ENCODE peak calls at places on chromosomes 1 and 21, in six cellular contexts. B is activated CD4-positive, alpha-beta T cell treated with anti-CD3 and anti-CD28 coated beads, Interleukin-2, amount 50 U/mL, for 1 hour; F is HTR-8/SVneo; Z is stimulated activated CD4-positive, alpha-beta T cell treated with anti-CD3 and anti-CD28 coated beads, Interleukin-12 subunit alpha, Interleukin-12 subunit beta, amount 100 ng/mL, for 4 hours; P is Peyer's patch; Q is cardiac fibroblast. W is an unnamed sample.

GRCh38 chr21:42992943-42993712 is 18.8 kb downstream of the PKNOX1 start:
- DNase-seq in Z (no peak), Q (no peak), B (no peak), P (no peak), F (no peak), W (no peak)

GRCh38 chr1:110060034-110060661 is 10.3 kb downstream of the ALX3 start:
- DNase-seq in B (peak; percentile 72), F (no peak), P (peak; percentile 54), Z (peak; percentile 72), Q (no peak), W (no peak)

GRCh38 chr1:44819594-44820327 is 11.4 kb downstream of the BTBD19 start:
- DNase-seq in P (peak; percentile 85), B (peak; percentile 79), Q (peak; percentile 94), Z (peak; percentile 73), F (peak; percentile 70), W (peak; percentile 78)

GRCh38 chr1:231233735-231234417 is 7.1 kb upstream of the GNPAT start:
- DNase-seq in F (no peak), P (no peak), Z (no peak), B (no peak), Q (no peak), W (no peak)

GRCh38 chr1:113945329-113945728 is 16.2 kb downstream of the HIPK1 start:
- DNase-seq in Q (no peak), Z (no peak), B (no peak), F (no peak), P (no peak), W (no peak)

GRCh38 chr1:215457213-215457612 is 109.9 kb upstream of the KCTD3 start:
- DNase-seq in Q (no peak), Z (no peak), B (no peak), F (no peak), P (no peak), W (no peak)

GRCh38 chr1:79976287-79976686 is 969.8 kb upstream of the ADGRL4 start:
- DNase-seq in Z (no peak), P (no peak), Q (no peak), B (no peak), F (no peak), W (no peak)

GRCh38 chr1:244709076-244709475 is 56.1 kb downstream of the DESI2 start:
- DNase-seq in F (no peak), P (no peak), Q (no peak), Z (no peak), B (no peak), W (no peak)

GRCh38 chr1:1181129-1181937 is 7.7 kb downstream of the TTLL10 start:
- DNase-seq in B (no peak), F (no peak), Q (no peak), P (no peak), Z (no peak), W (no peak)

GRCh38 chr1:206898089-206898908 is 1.1 kb downstream of the IL24 start:
- DNase-seq in Q (peak; percentile 72), Z (no peak), B (no peak), F (peak; percentile 59), P (no peak), W (no peak)

GRCh38 chr1:47684964-47685762 is 247.3 kb downstream of the FOXD2 start:
- DNase-seq in Q (no peak), P (no peak), F (no peak), Z (no peak), B (no peak), W (no peak)

GRCh38 chr1:1616045-1616821 is 933 bp downstream of the MIB2 start:
- DNase-seq in P (peak; percentile 29), F (no peak), B (peak; percentile 40), Z (peak; percentile 52), Q (peak; percentile 56), W (no peak)

GRCh38 chr1:11563560-11564069 is 84.7 kb downstream of the DISP3 start:
- DNase-seq in B (no peak), F (no peak), P (no peak), Q (peak; percentile 11), Z (no peak), W (peak; percentile 29)

GRCh38 chr1:159197767-159198557 is 6.7 kb upstream of the ACKR1 start:
- DNase-seq in B (peak; percentile 20), Z (peak; percentile 35), P (peak; percentile 63), Q (peak; percentile 86), F (peak; percentile 48), W (peak; percentile 78)

GRCh38 chr1:228090613-228091081 is 8.1 kb downstream of the ARF1 start:
- DNase-seq in P (no peak), F (no peak), Q (peak; percentile 16), B (no peak), Z (no peak), W (no peak)

GRCh38 chr1:11929849-11930248 is 3.6 kb upstream of the KIAA2013 start:
- DNase-seq in F (peak; percentile 56), B (no peak), P (peak; percentile 35), Z (no peak), Q (peak; percentile 85), W (no peak)

GRCh38 chr21:25934771-25935224 is 200.0 kb downstream of the GABPA start:
- DNase-seq in P (no peak), B (no peak), Q (peak; percentile 94), Z (no peak), F (peak; percentile 68), W (no peak)

GRCh38 chr1:112509005-112509659 is 367 bp downstream of the WNT2B start:
- DNase-seq in P (no peak), Q (no peak), Z (peak; percentile 17), B (peak; percentile 15), F (no peak), W (no peak)

GRCh38 chr1:10973956-10974881 is 38.2 kb upstream of the TARDBP start:
- DNase-seq in Z (no peak), Q (no peak), F (no peak), B (no peak), P (no peak), W (no peak)

GRCh38 chr1:219931033-219931432 is 2.7 kb upstream of the SLC30A10 start:
- DNase-seq in F (no peak), B (no peak), P (no peak), Z (no peak), Q (no peak), W (no peak)

GRCh38 chr1:178031856-178032320 is 62.0 kb upstream of the RASAL2 start:
- DNase-seq in P (peak; percentile 42), Q (peak; percentile 97), F (peak; percentile 85), Z (peak; percentile 2), B (no peak), W (peak; percentile 80)

GRCh38 chr1:12208764-12209494 is 20.9 kb upstream of the VPS13D start:
- DNase-seq in Z (peak; percentile 89), Q (peak; percentile 88), B (peak; percentile 89), F (peak; percentile 79), P (peak; percentile 90), W (peak; percentile 88)

GRCh38 chr1:201488817-201489581 is 17.9 kb downstream of the CSRP1 start:
- DNase-seq in B (no peak), P (no peak), Z (no peak), Q (peak; percentile 91), F (peak; percentile 92), W (no peak)

GRCh38 chr1:192986110-192986747 is 72.9 kb downstream of the UCHL5 start:
- DNase-seq in B (no peak), Q (no peak), Z (peak; percentile 20), F (no peak), P (no peak), W (no peak)

GRCh38 chr1:172383541-172383940 is 36.9 kb upstream of the C1orf105 start:
- DNase-seq in Q (peak; percentile 65), P (no peak), F (no peak), Z (no peak), B (no peak), W (no peak)

GRCh38 chr21:34510148-34511142 is 1.6 kb downstream of the KCNE1 start:
- DNase-seq in F (peak; percentile 64), Z (peak; percentile 57), Q (peak; percentile 79), B (no peak), P (no peak), W (peak; percentile 37)

GRCh38 chr1:181482521-181483083 is 715 bp upstream of the CACNA1E start:
- DNase-seq in Z (peak; percentile 8), F (no peak), Q (no peak), B (no peak), P (no peak), W (peak; percentile 50)

GRCh38 chr1:99535470-99536164 is 110.3 kb upstream of the PALMD start:
- DNase-seq in Q (no peak), B (no peak), P (no peak), Z (no peak), F (no peak), W (no peak)

GRCh38 chr1:73463848-73464247 is 734.1 kb downstream of the LRRIQ3 start:
- DNase-seq in Q (no peak), F (no peak), Z (no peak), P (no peak), B (no peak), W (no peak)

GRCh38 chr1:12065872-12066271 is 2.8 kb downstream of the TNFRSF8 start:
- DNase-seq in B (no peak), Q (no peak), P (no peak), F (no peak), Z (no peak), W (no peak)

GRCh38 chr1:53736290-53736689 is 2.7 kb downstream of the GLIS1 start:
- DNase-seq in B (no peak), Z (no peak), Q (peak; percentile 36), F (no peak), P (no peak), W (no peak)

GRCh38 chr1:112465122-112465521 is 43.6 kb upstream of the WNT2B start:
- DNase-seq in Q (peak; percentile 35), Z (no peak), B (no peak), F (no peak), P (no peak), W (no peak)

GRCh38 chr1:111928531-111928930 is 60.9 kb downstream of the KCND3 start:
- DNase-seq in Z (no peak), B (no peak), F (no peak), P (no peak), Q (no peak), W (no peak)

GRCh38 chr1:197738927-197739326 is 36.4 kb downstream of the DENND1B start:
- DNase-seq in P (no peak), Q (no peak), Z (no peak), F (no peak), B (no peak), W (no peak)

GRCh38 chr1:201505505-201505893 is 1.4 kb downstream of the CSRP1 start:
- DNase-seq in P (no peak), Q (peak; percentile 88), F (no peak), B (no peak), Z (no peak), W (no peak)

GRCh38 chr1:236978740-236979139 is 25.5 kb downstream of the MT1HL1 start:
- DNase-seq in P (no peak), Q (no peak), B (no peak), F (no peak), Z (no peak), W (no peak)